ENCODE peak calls at places on chromosomes 5 and 9, in five cellular contexts. W, B, P, T and O are unnamed samples. For H3K4me1, the result is how much of the 10 kb centered on the place peaks cover.

GRCh38 chr9:79489241-79490000 is 82.3 kb upstream of the TLE4 start:
- DNase-seq in W (no peak), B (peak), P (peak), T (no peak), O (peak)

GRCh38 chr5:88394531-88395185 is 126.0 kb upstream of the TMEM161B start:
- DNase-seq in W (no peak), B (no peak), P (no peak), T (no peak), O (no peak)

GRCh38 chr9:81687521-81688261 is 1.7 kb downstream of the TLE1 start:
- DNase-seq in W (peak), B (no peak), P (peak), T (peak), O (peak)

GRCh38 chr5:158559066-158559465 is 540.6 kb downstream of the EBF1 start:
- DNase-seq in W (no peak), B (no peak), P (no peak), T (no peak), O (no peak)

GRCh38 chr5:136038635-136039034 is 9.8 kb downstream of the TGFBI start:
- DNase-seq in W (no peak), B (peak), P (no peak), T (no peak), O (no peak)

GRCh38 chr9:76943071-76943470 is 37.2 kb upstream of the PRUNE2 start:
- DNase-seq in W (no peak), B (no peak), P (no peak), T (no peak), O (no peak)

GRCh38 chr9:27497883-27498553 is 26.1 kb upstream of the IFNK start:
- DNase-seq in W (no peak), B (no peak), P (no peak), T (no peak), O (no peak)

GRCh38 chr5:40365357-40366330 is 314.1 kb upstream of the PTGER4 start:
- DNase-seq in W (no peak), B (peak), P (no peak), T (no peak), O (no peak)

GRCh38 chr9:129703667-129704355 is 38.4 kb downstream of the PRRX2 start:
- DNase-seq in W (no peak), B (no peak), P (no peak), T (no peak), O (peak)

GRCh38 chr5:16809816-16810502 is 126.1 kb downstream of the MYO10 start:
- DNase-seq in W (no peak), B (peak), P (peak), T (no peak), O (peak)

GRCh38 chr9:77809552-77809951 is 161.4 kb upstream of the GNA14 start:
- DNase-seq in W (no peak), B (peak), P (no peak), T (no peak), O (no peak)

GRCh38 chr9:100111235-100111634 is 12.2 kb downstream of the INVS start:
- DNase-seq in W (no peak), B (peak), P (no peak), T (no peak), O (peak)

GRCh38 chr5:150616506-150616905 is 24.0 kb upstream of the SYNPO start:
- DNase-seq in W (no peak), B (no peak), P (no peak), T (no peak), O (peak)

GRCh38 chr9:94666364-94667099 is 27.2 kb upstream of the FBP1 start:
- DNase-seq in W (no peak), B (no peak), P (peak), T (no peak), O (no peak)

GRCh38 chr9:113589890-113590289 is 126.4 kb downstream of the RGS3 start:
- DNase-seq in W (no peak), B (peak), P (peak), T (peak), O (peak)

GRCh38 chr5:77292026-77292757 is 81.7 kb downstream of the PDE8B start:
- DNase-seq in W (no peak), B (peak), P (no peak), T (no peak), O (peak)

GRCh38 chr5:156376751-156377150 is 49.8 kb downstream of the SGCD start:
- DNase-seq in W (no peak), B (no peak), P (no peak), T (no peak), O (no peak)

GRCh38 chr9:91746357-91746756 is 203.7 kb downstream of the ROR2 start:
- DNase-seq in W (no peak), B (no peak), P (no peak), T (no peak), O (no peak)

GRCh38 chr5:86447362-86447761 is 170.4 kb upstream of the COX7C start:
- DNase-seq in W (no peak), B (no peak), P (no peak), T (no peak), O (no peak)

GRCh38 chr5:174922955-174923354 is 198.6 kb downstream of the MSX2 start:
- DNase-seq in W (peak), B (no peak), P (no peak), T (no peak), O (no peak)

GRCh38 chr5:22850981-22851380 is 2.2 kb downstream of the CDH12 start:
- DNase-seq in W (no peak), B (no peak), P (no peak), T (no peak), O (no peak)

GRCh38 chr5:96973561-96974401 is 37.9 kb downstream of the LNPEP start:
- DNase-seq in W (no peak), B (no peak), P (no peak), T (no peak), O (no peak)

GRCh38 chr5:318341-318897 is 3.1 kb upstream of the AHRR start:
- DNase-seq in W (no peak), B (peak), P (no peak), T (no peak), O (peak)

GRCh38 chr9:36049408-36049807 is 12.7 kb downstream of the RECK start:
- DNase-seq in W (no peak), B (no peak), P (no peak), T (no peak), O (no peak)

GRCh38 chr5:41418220-41419031 is 92.0 kb downstream of the PLCXD3 start:
- DNase-seq in W (peak), B (peak), P (no peak), T (no peak), O (peak)

GRCh38 chr9:125227761-125228160 is 13.4 kb downstream of the HSPA5 start:
- DNase-seq in W (no peak), B (no peak), P (no peak), T (no peak), O (no peak)

GRCh38 chr9:109251080-109251775 is 69.6 kb downstream of the EPB41L4B start:
- DNase-seq in W (no peak), B (peak), P (peak), T (peak), O (peak)

GRCh38 chr5:178209334-178210072 is 5.2 kb downstream of the HNRNPAB start:
- DNase-seq in W (no peak), B (no peak), P (no peak), T (no peak), O (no peak)

GRCh38 chr9:126724226-126724625 is 80.6 kb upstream of the ZBTB43 start:
- DNase-seq in W (no peak), B (no peak), P (no peak), T (no peak), O (no peak)

GRCh38 chr5:173763410-173763809 is 124.7 kb upstream of the CPEB4 start:
- DNase-seq in W (no peak), B (no peak), P (no peak), T (no peak), O (no peak)

GRCh38 chr9:118023649-118024048 is 319.4 kb downstream of the TLR4 start:
- DNase-seq in W (no peak), B (no peak), P (no peak), T (peak), O (no peak)

GRCh38 chr5:51381801-51382507 is 1.3 kb upstream of the ISL1 start:
- DNase-seq in W (no peak), B (no peak), P (no peak), T (peak), O (no peak)

GRCh38 chr5:179763215-179763945 is 30.4 kb upstream of the LTC4S start:
- DNase-seq in W (peak), B (peak), P (peak), T (peak), O (peak)

GRCh38 chr9:69168709-69169217 is 5.3 kb upstream of the TJP2 start:
- DNase-seq in W (peak), B (peak), P (peak), T (no peak), O (peak)

GRCh38 chr5:116521173-116521872 is 53.3 kb downstream of the SEMA6A start:
- DNase-seq in W (no peak), B (no peak), P (no peak), T (no peak), O (no peak)

GRCh38 chr5:116520706-116521105 is 53.9 kb downstream of the SEMA6A start:
- DNase-seq in W (no peak), B (no peak), P (no peak), T (no peak), O (no peak)

GRCh38 chr5:116517557-116517956 is 57.1 kb downstream of the SEMA6A start:
- DNase-seq in W (no peak), B (no peak), P (no peak), T (no peak), O (no peak)

GRCh38 chr5:116516021-116516420 is 58.6 kb downstream of the SEMA6A start:
- DNase-seq in W (no peak), B (no peak), P (no peak), T (no peak), O (no peak)

DNA sequence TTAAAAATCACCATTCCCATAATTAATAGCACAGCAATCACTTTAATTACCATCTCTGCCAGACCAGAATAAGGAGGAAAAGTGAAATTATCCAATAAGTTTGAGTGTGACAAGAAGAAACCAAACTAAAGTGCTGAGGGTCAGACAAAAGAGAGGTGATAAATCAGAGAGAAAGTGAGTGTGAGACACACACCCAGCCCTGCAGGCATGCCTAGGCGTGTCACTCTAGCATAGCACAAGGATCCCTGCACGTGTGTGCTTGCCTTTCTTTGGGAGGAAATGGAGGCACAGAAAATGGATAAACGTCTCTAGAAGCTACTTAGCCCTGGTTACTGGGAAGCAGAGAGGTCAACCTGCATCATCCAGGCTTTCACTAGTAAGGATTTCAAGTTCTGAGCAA is 56.2 kb downstream of the SEMA6A start:
- DNase-seq in W (no peak), B (no peak), P (no peak), T (no peak), O (no peak)
- H3K4me1 ChIP-seq in W (under half), B (under half), P (under half), T (under half), O (under half)

DNA sequence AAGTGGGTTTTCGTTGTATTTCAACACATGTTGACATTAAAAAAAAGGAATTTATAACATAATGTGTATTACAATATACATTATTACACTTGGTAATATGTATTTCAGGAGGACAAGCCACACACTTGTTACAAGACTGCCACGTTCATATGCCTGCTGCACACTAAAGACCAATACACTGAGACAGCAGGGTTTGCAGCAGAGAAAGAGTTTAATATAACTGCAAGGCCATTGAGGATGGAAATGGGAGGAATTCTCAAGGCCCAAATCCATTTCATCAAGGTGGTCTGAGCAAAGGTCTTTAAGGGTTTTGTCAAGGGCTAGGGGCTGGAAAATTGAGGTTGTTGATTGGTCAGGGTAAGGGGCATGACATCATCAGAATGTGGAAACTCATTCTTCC is 1017.8 kb upstream of the CDH10 start:
- DNase-seq in W (no peak), B (no peak), P (no peak), T (no peak), O (no peak)
- H2AFZ ChIP-seq in W (no peak), B (no peak), P (no peak), T (no peak), O (no peak)

GRCh38 chr5:123180676-123181393 is 91.8 kb downstream of the PRDM6 start:
- DNase-seq in W (no peak), B (no peak), P (no peak), T (no peak), O (no peak)

GRCh38 chr5:123180178-123180577 is 91.1 kb downstream of the PRDM6 start:
- DNase-seq in W (no peak), B (no peak), P (no peak), T (no peak), O (no peak)

GRCh38 chr5:123182072-123182471 is 93.0 kb downstream of the PRDM6 start:
- DNase-seq in W (no peak), B (no peak), P (no peak), T (no peak), O (no peak)

GRCh38 chr5:123178693-123179092 is 89.7 kb downstream of the PRDM6 start:
- DNase-seq in W (no peak), B (no peak), P (no peak), T (no peak), O (no peak)

DNA sequence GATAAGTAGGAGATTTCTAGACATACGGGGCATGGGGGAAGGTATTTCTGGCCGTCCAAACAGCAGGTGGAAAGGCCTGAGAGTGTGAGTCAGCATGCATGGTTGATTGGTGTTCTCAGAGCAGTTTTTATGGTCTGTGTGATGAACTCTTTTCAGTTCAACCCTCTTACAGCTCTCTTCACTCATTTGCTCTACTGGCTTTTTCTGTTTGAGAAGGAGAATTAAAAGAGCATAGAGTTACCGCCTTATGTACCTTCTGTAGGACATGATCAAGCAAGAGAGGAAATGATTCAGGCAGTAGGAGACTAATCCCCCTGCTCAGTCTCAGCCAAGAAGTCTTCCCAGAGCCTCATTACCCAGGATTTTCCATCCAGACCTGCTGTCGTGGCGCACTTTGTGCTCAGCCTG is 92.4 kb downstream of the PRDM6 start:
- DNase-seq in W (no peak), B (peak), P (no peak), T (no peak), O (no peak)
- H3K4me1 ChIP-seq in W (under half), B (under half), P (under half), T (under half), O (under half)

DNA sequence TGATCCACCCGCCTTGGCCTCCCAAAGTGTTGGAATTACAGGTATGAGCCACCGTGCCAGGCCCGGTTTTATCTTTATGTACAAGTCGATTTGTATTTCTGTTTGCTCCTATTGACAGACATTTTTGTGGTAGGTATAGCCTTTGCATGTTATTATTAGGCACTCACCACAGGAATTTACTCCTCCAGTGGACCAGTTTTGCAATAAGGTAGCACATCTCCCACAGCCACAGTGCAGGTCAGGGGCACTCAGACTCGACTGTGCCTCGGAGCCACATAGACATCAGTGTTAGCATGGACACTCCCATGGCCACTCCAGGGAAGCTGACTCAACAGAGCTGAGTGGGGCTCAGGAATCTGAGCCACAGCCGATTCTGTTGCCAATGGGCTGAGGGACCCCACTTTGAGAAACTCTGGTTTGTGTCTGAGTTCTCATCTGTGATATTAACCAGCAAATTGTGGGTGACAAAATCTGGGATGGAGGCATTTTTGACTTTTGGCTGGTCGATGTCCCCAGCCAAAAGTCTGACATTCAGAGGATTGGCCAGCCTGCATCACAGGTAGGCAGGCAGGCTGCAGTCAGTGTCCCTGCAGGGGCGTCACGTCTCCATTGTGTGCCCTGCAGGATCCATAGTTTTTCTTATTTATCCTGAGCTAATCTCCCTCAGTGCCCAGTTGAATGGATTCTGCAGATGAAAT is 15.0 kb upstream of the SHB start:
- DNase-seq in W (no peak), B (no peak), P (no peak), T (no peak), O (no peak)
- H2AFZ ChIP-seq in W (no peak), B (no peak), P (no peak), T (no peak), O (no peak)

GRCh38 chr5:132459983-132460834 is 30.4 kb downstream of the IRF1 start:
- DNase-seq in W (no peak), B (no peak), P (no peak), T (no peak), O (no peak)
- H3K4me1 ChIP-seq in W (under half), B (under half), P (half or more), T (under half), O (half or more)

DNA sequence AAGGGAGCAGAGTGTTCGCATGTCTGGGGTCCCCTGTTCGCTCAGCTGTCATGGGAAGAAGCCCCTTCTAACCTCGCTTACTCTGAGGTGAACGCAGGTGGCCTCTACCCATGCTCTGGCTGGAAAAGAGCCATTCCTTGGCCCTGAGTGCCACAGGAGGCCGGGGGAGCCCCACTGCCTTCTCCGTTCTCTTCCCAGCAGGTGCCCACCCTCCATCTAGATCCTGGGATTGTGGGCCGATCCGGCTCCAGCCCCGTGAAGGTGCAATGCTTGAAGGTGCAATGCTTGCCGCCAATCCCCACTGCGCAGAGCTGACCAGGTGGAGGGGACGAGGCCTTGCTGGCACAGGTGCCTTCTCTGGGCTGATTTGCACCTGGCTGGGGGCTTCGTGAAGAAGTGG is 95.4 kb downstream of the MRPL36 start:
- DNase-seq in W (no peak), B (no peak), P (no peak), T (no peak), O (no peak)
- H2AFZ ChIP-seq in W (no peak), B (no peak), P (no peak), T (no peak), O (no peak)

GRCh38 chr9:134285215-134285845 is 40.9 kb upstream of the RXRA start:
- DNase-seq in W (no peak), B (no peak), P (no peak), T (no peak), O (no peak)

GRCh38 chr9:134286513-134287245 is 39.6 kb upstream of the RXRA start:
- DNase-seq in W (no peak), B (no peak), P (no peak), T (no peak), O (peak)

GRCh38 chr9:134289241-134289875 is 36.9 kb upstream of the RXRA start:
- DNase-seq in W (no peak), B (no peak), P (no peak), T (no peak), O (peak)

GRCh38 chr9:134288731-134289130 is 37.5 kb upstream of the RXRA start:
- DNase-seq in W (no peak), B (no peak), P (no peak), T (no peak), O (peak)

DNA sequence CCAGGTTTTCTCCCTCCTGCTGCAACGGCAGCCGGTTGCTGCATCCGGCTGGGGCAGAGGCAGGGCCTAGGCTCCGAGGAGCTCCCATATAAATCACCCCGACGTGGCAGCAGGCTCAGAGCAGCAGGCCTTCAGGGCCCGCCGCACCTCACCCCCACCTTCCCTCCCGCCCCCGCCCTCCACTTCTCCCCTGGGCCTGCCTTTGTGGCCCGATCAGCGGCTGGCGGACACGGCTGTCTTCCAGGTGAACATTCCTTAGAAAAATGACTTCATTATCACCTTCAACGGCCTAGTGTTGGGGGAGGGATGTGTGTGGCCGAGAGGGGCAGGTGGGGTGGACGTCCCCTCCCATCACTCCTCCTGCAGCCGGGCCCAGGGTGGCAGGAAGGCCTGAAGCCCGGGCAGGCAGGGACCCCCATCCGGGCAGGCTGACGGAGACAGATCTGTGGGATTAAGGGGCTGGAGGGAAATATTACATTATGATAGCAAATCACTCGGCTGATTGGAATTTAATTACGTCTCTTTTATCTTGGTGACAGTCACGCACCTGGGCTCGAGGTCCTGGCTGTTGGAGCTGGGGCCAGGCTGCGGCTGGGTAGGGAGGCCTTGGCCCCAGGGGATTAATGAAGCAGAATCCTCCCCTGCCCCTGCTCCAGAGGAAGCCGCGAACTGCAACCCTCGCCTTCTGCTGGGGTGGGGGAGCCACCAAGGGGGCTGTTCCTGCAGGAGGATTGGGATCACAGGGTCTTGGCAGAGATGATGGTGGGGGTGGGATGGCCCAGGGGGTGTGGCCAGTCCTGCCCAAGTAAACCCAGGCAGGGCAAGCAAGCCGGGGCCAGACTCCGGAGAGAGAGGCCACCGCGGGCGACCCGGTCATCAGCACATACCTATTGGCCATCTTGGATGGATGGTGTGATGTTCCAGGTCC is 38.4 kb upstream of the RXRA start:
- DNase-seq in W (no peak), B (no peak), P (no peak), T (no peak), O (peak)
- H3K4me1 ChIP-seq in W (under half), B (under half), P (under half), T (under half), O (under half)